ENCODE peak calls at places on chromosomes 4 and X, in ten cellular contexts. J, N, O, Y, E, S, Z, D, Q and U are unnamed samples.

GRCh38 chr4:113312529-113312928 is 263.1 kb downstream of the ANK2 start:
- DNase-seq in J (no peak), N (no peak), O (no peak), Y (no peak), E (no peak), S (no peak), Z (no peak), D (no peak), Q (no peak), U (no peak)

GRCh38 chr4:133147922-133148689 is 988 bp upstream of the PCDH10 start:
- DNase-seq in J (no peak), N (peak; percentile 79), O (no peak), Y (peak; percentile 82), E (no peak), S (no peak), Z (no peak), D (peak; percentile 44), Q (peak; percentile 42), U (peak; percentile 72)

GRCh38 chr4:168837922-168838321 is 172.1 kb downstream of the CBR4 start:
- DNase-seq in J (no peak), N (no peak), O (no peak), Y (no peak), E (no peak), S (no peak), Z (no peak), D (peak; percentile 29), Q (peak; percentile 34), U (no peak)

GRCh38 chr4:84681488-84682274 is 98.8 kb downstream of the CDS1 start:
- DNase-seq in J (peak; percentile 29), N (peak; percentile 90), O (no peak), Y (no peak), E (no peak), S (no peak), Z (no peak), D (peak; percentile 69), Q (no peak), U (peak; percentile 81)

GRCh38 chrX:73390628-73391567 is 56.0 kb upstream of the CDX4 start:
- DNase-seq in J (no peak), N (no peak), O (no peak), Y (no peak), E (no peak), S (no peak), Z (no peak), D (no peak), Q (no peak), U (no peak)

GRCh38 chr4:107153956-107154355 is 117.8 kb upstream of the DKK2 start:
- DNase-seq in J (no peak), N (no peak), O (no peak), Y (no peak), E (no peak), S (no peak), Z (no peak), D (no peak), Q (no peak), U (no peak)

GRCh38 chr4:18917689-18918088 is 896.1 kb upstream of the LCORL start:
- DNase-seq in J (no peak), N (peak; percentile 66), O (no peak), Y (no peak), E (no peak), S (no peak), Z (no peak), D (no peak), Q (no peak), U (no peak)

GRCh38 chr4:67019670-67020069 is 525.6 kb downstream of the CENPC start:
- DNase-seq in J (no peak), N (peak; percentile 24), O (no peak), Y (no peak), E (no peak), S (no peak), Z (no peak), D (peak; percentile 13), Q (no peak), U (no peak)

GRCh38 chr4:147060171-147060931 is 114.7 kb upstream of the TTC29 start:
- DNase-seq in J (peak; percentile 81), N (peak; percentile 94), O (no peak), Y (no peak), E (no peak), S (no peak), Z (no peak), D (peak; percentile 59), Q (no peak), U (no peak)

GRCh38 chr4:147057631-147057980 is 111.9 kb upstream of the TTC29 start:
- DNase-seq in J (no peak), N (peak; percentile 60), O (no peak), Y (no peak), E (no peak), S (no peak), Z (no peak), D (peak; percentile 67), Q (no peak), U (no peak)

GRCh38 chr4:147059064-147059731 is 113.5 kb upstream of the TTC29 start:
- DNase-seq in J (no peak), N (no peak), O (no peak), Y (no peak), E (no peak), S (no peak), Z (no peak), D (no peak), Q (no peak), U (no peak)

GRCh38 chr4:147054241-147054902 is 108.7 kb upstream of the TTC29 start:
- DNase-seq in J (no peak), N (peak; percentile 31), O (no peak), Y (no peak), E (no peak), S (no peak), Z (no peak), D (peak; percentile 6), Q (no peak), U (no peak)

DNA sequence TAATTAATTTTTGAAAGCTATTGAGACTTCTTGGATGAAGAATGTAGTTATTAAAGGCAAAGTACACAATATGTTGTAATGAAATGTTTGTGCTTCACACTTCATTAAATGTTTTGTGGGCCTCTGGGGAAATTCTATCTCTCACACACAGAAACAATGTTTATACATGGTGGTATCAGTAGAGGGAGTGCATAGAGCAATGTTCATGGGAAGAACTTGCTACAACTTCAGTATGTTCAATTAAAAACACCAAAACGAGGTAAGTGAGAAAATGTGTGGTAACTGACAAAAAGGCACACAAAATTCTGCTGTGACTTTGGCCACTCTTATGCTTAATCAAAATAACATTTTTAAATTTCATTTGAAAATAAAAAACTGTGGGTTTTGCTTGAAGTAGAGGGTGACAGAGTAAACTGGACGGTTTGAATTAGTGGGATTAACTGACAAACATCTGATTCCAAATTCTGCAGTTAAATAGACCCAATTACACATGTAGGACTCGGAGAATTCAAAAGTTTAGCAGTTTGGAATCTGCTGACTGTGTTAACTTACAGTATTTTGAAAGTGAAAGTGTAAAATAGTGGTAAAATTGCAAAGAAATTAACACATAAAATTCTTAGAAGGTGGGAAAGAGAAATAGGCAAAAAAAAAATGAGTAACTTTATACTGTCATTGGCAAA is 111.4 kb upstream of the TTC29 start:
- DNase-seq in J (no peak), N (peak; percentile 39), O (no peak), Y (no peak), E (no peak), S (no peak), Z (no peak), D (peak; percentile 53), Q (no peak), U (peak; percentile 46)
- H3K4me3 ChIP-seq in J (peak overlapping the region; percentile 12), N (peak overlapping the region; percentile 45), O (peak overlapping the region; percentile 16), Y (peak overlapping the region; percentile 70), E (peak overlapping the region; percentile 20), S (peak overlapping the region; percentile 36), Z (peak overlapping the region; percentile 31), D (peak overlapping the region; percentile 13), Q (peak overlapping the region; percentile 61), U (no peak overlapping the region)

GRCh38 chr4:41644915-41645295 is 103.6 kb downstream of the PHOX2B start:
- DNase-seq in J (no peak), N (no peak), O (no peak), Y (no peak), E (no peak), S (no peak), Z (no peak), D (no peak), Q (no peak), U (no peak)

GRCh38 chr4:41647368-41647767 is 101.2 kb downstream of the PHOX2B start:
- DNase-seq in J (no peak), N (no peak), O (no peak), Y (no peak), E (no peak), S (no peak), Z (no peak), D (no peak), Q (no peak), U (no peak)

GRCh38 chr4:41645716-41646115 is 102.8 kb downstream of the PHOX2B start:
- DNase-seq in J (no peak), N (no peak), O (no peak), Y (no peak), E (no peak), S (no peak), Z (no peak), D (no peak), Q (no peak), U (no peak)

GRCh38 chr4:41646862-41647261 is 101.7 kb downstream of the PHOX2B start:
- DNase-seq in J (no peak), N (no peak), O (no peak), Y (no peak), E (no peak), S (no peak), Z (no peak), D (no peak), Q (no peak), U (no peak)

DNA sequence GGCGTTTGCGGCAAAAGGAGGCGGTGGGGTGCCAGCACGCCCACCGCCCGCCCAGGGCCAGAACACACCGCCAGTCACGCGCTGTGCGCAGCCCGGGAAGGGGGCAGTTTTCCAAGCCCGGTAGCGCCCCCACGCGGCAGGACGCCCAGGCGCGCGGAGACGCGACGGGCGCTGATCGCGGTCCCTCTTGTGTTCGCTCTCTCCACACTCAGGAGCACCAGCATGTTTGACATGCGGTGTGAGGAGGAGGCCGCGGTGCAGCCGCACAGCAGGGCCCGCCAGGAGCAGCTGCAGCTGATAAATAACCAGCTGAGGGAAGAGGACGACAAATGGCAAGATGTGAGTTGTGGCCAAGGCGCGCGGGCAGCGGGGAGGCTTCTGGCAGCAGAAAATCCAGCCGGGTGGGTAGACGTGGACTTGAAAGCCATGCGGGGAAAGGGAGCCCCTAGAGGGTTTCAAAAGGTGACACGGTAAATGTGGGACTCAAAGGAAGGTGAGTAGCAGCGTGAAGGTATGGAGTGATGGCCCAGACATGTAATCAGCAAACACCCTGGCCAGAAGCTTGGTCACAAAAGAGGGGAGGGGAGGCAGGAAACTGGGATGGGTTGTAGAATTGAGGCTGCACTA is 104.1 kb downstream of the PHOX2B start:
- DNase-seq in J (peak; percentile 7), N (peak; percentile 57), O (peak; percentile 56), Y (peak; percentile 94), E (peak; percentile 78), S (peak; percentile 96), Z (peak; percentile 81), D (peak; percentile 37), Q (peak; percentile 88), U (peak; percentile 86)
- H3K4me3 ChIP-seq in J (peak overlapping the region; percentile 3), N (peak overlapping the region; percentile 15), O (no peak overlapping the region), Y (no peak overlapping the region), E (peak overlapping the region; percentile 30), S (peak overlapping the region; percentile 33), Z (peak overlapping the region; percentile 31), D (no peak overlapping the region), Q (peak overlapping the region; percentile 42), U (no peak overlapping the region)

GRCh38 chrX:68833448-68833805 is 4.6 kb downstream of the EFNB1 start:
- DNase-seq in J (no peak), N (no peak), O (no peak), Y (peak; percentile 4), E (no peak), S (no peak), Z (peak; percentile 42), D (no peak), Q (no peak), U (no peak)
- H3K4me3 ChIP-seq in J (no peak overlapping the region), N (no peak overlapping the region), O (no peak overlapping the region), Y (no peak overlapping the region), E (peak overlapping the region; percentile 71), S (no peak overlapping the region), Z (peak overlapping the region; percentile 74), D (no peak overlapping the region), Q (no peak overlapping the region), U (no peak overlapping the region)

GRCh38 chrX:17588303-17588702 is 149.0 kb upstream of the SCML1 start:
- DNase-seq in J (no peak), N (peak; percentile 58), O (no peak), Y (no peak), E (no peak), S (no peak), Z (no peak), D (no peak), Q (no peak), U (no peak)

GRCh38 chrX:17587352-17587751 is 149.9 kb upstream of the SCML1 start:
- DNase-seq in J (no peak), N (no peak), O (no peak), Y (no peak), E (no peak), S (no peak), Z (no peak), D (no peak), Q (no peak), U (no peak)

GRCh38 chrX:17592117-17592516 is 145.2 kb upstream of the SCML1 start:
- DNase-seq in J (no peak), N (peak; percentile 67), O (no peak), Y (no peak), E (no peak), S (no peak), Z (no peak), D (peak; percentile 59), Q (no peak), U (no peak)

GRCh38 chrX:17591741-17592110 is 145.6 kb upstream of the SCML1 start:
- DNase-seq in J (peak; percentile 47), N (peak; percentile 85), O (no peak), Y (no peak), E (no peak), S (no peak), Z (no peak), D (peak; percentile 65), Q (no peak), U (no peak)

GRCh38 chrX:17590892-17591740 is 146.2 kb upstream of the SCML1 start:
- DNase-seq in J (peak; percentile 41), N (peak; percentile 75), O (peak; percentile 22), Y (peak; percentile 79), E (peak; percentile 65), S (no peak), Z (peak; percentile 70), D (peak; percentile 80), Q (peak; percentile 65), U (peak; percentile 85)
- H3K4me3 ChIP-seq in J (no peak overlapping the region), N (peak overlapping the region; percentile 40), O (no peak overlapping the region), Y (peak overlapping the region; percentile 5), E (peak overlapping the region; percentile 18), S (peak overlapping the region; percentile 18), Z (peak overlapping the region; percentile 2), D (peak overlapping the region; percentile 26), Q (peak overlapping the region; percentile 21), U (no peak overlapping the region)